ENCODE peak calls at places on chromosomes 1 and 21, in five cellular contexts. B is activated T-cell treated with anti-CD3 and anti-CD28 coated beads, Interleukin-2, amount 50 U/mL, for 48 hours; V is AG08396; N is glutamatergic neuron; A is neural crest cell. W is an unnamed sample.

GRCh38 chr1:153775432-153776311 is 465 bp downstream of the SLC27A3 start:
- DNase-seq in B (peak), V (peak), N (peak), A (no peak), W (peak)

GRCh38 chr1:160400284-160400645 is at the start of gene VANGL2:
- DNase-seq in A (peak), V (no peak), B (peak), N (peak), W (peak)

GRCh38 chr1:215728206-215728605 is 161.1 kb downstream of the KCTD3 start:
- DNase-seq in N (no peak), A (no peak), B (no peak), V (no peak), W (no peak)

GRCh38 chr1:62727656-62728396 is 39.6 kb upstream of the DOCK7 start:
- DNase-seq in A (no peak), B (no peak), V (no peak), N (no peak), W (peak)

GRCh38 chr21:31098576-31099005 is 60.3 kb upstream of the KRTAP19-8 start:
- DNase-seq in V (peak), B (peak), N (peak), A (peak), W (peak)

GRCh38 chr1:87794788-87795614 is 466.3 kb downstream of the LMO4 start:
- DNase-seq in A (no peak), V (peak), N (no peak), B (no peak), W (peak)

GRCh38 chr1:160261526-160261877 is 847 bp downstream of the DCAF8 start:
- DNase-seq in A (no peak), N (no peak), V (peak), B (peak), W (peak)

GRCh38 chr1:3625151-3625907 is 514 bp downstream of the TPRG1L start:
- DNase-seq in V (peak), A (no peak), B (peak), N (peak), W (peak)

GRCh38 chr1:52751589-52752306 is 25.5 kb downstream of the ZYG11B start:
- DNase-seq in N (no peak), B (no peak), V (no peak), A (no peak), W (peak)

GRCh38 chr1:9422321-9422720 is 116.9 kb upstream of the SLC25A33 start:
- DNase-seq in N (peak), B (no peak), V (no peak), A (no peak), W (no peak)

GRCh38 chr1:164515932-164516331 is 43.1 kb upstream of the PBX1 start:
- DNase-seq in N (no peak), V (no peak), B (no peak), A (no peak), W (no peak)

GRCh38 chr1:153397056-153397923 is 6.4 kb upstream of the S100A8 start:
- DNase-seq in V (no peak), A (no peak), B (no peak), N (no peak), W (no peak)

GRCh38 chr1:10528066-10529014 is 53.6 kb downstream of the PEX14 start:
- DNase-seq in A (no peak), V (peak), N (no peak), B (no peak), W (peak)

GRCh38 chr1:55669308-55669707 is 454.1 kb upstream of the USP24 start:
- DNase-seq in V (peak), N (no peak), B (no peak), A (no peak), W (no peak)

GRCh38 chr1:53891678-53892077 is 2.1 kb upstream of the YIPF1 start:
- DNase-seq in B (no peak), A (no peak), V (no peak), N (no peak), W (no peak)

GRCh38 chr1:213987422-213987875 is 324 bp upstream of the PROX1 start:
- DNase-seq in N (no peak), A (no peak), B (peak), V (peak), W (no peak)

GRCh38 chr1:108901106-108901505 is 24.3 kb downstream of the GPSM2 start:
- DNase-seq in A (no peak), B (no peak), V (no peak), N (no peak), W (no peak)

GRCh38 chr1:29706936-29707335 is 470.6 kb downstream of the PTPRU start:
- DNase-seq in V (peak), N (peak), B (peak), A (peak), W (peak)

W was measured in EL.